ENCODE peak calls at places on chromosomes 2 and 18, in six cellular contexts. D is fibroblast of lung, Z is HFF-Myc, L is neural progenitor cell, W is spleen, U is astrocyte of the spinal cord. Q is an unnamed sample.

GRCh38 chr18:830315-830901 is 18.4 kb upstream of the YES1 start:
- DNase-seq in D (peak), Z (peak), L (peak), W (no peak), U (peak), Q (no peak)

GRCh38 chr2:71930073-71930681 is 217.5 kb downstream of the CYP26B1 start:
- DNase-seq in D (no peak), Z (peak), L (no peak), W (peak), U (no peak), Q (no peak)

GRCh38 chr18:55541571-55541970 is 46.4 kb downstream of the TCF4 start:
- DNase-seq in D (no peak), Z (no peak), L (no peak), W (no peak), U (no peak), Q (no peak)

GRCh38 chr18:66867653-66868052 is 263.8 kb upstream of the CDH19 start:
- DNase-seq in D (no peak), Z (no peak), L (no peak), W (no peak), U (peak), Q (peak)

GRCh38 chr18:36821681-36822080 is 7.1 kb downstream of the TPGS2 start:
- DNase-seq in D (no peak), Z (no peak), L (no peak), W (no peak), U (no peak), Q (no peak)

GRCh38 chr2:177772529-177772928 is 300.0 kb downstream of the PDE11A start:
- DNase-seq in D (peak), Z (no peak), L (peak), W (no peak), U (peak), Q (no peak)

GRCh38 chr2:99278793-99279291 is 22.2 kb downstream of the LYG1 start:
- DNase-seq in D (peak), Z (peak), L (no peak), W (no peak), U (peak), Q (no peak)

GRCh38 chr2:168478206-168478605 is 22.1 kb downstream of the CERS6 start:
- DNase-seq in D (no peak), Z (no peak), L (no peak), W (no peak), U (no peak), Q (no peak)

GRCh38 chr18:79608069-79608468 is 71.5 kb upstream of the CTDP1 start:
- DNase-seq in D (no peak), Z (no peak), L (no peak), W (peak), U (no peak), Q (no peak)

GRCh38 chr2:235324324-235324723 is 169.5 kb upstream of the AGAP1 start:
- DNase-seq in D (peak), Z (no peak), L (peak), W (no peak), U (no peak), Q (no peak)

GRCh38 chr18:57194622-57195021 is 47.7 kb downstream of the BOD1L2 start:
- DNase-seq in D (no peak), Z (no peak), L (no peak), W (no peak), U (no peak), Q (no peak)

GRCh38 chr2:106686814-106687213 is 199.2 kb downstream of the ST6GAL2 start:
- DNase-seq in D (no peak), Z (no peak), L (no peak), W (no peak), U (no peak), Q (no peak)

GRCh38 chr18:77088977-77089795 is 43.4 kb downstream of the MBP start:
- DNase-seq in D (no peak), Z (no peak), L (no peak), W (peak), U (no peak), Q (no peak)

GRCh38 chr2:71789556-71790219 is 336.3 kb downstream of the DYSF start:
- DNase-seq in D (no peak), Z (no peak), L (no peak), W (peak), U (no peak), Q (no peak)

GRCh38 chr18:26700728-26701127 is 152.4 kb upstream of the KCTD1 start:
- DNase-seq in D (no peak), Z (no peak), L (no peak), W (no peak), U (no peak), Q (no peak)

GRCh38 chr2:156671706-156672105 is 235.5 kb downstream of the GPD2 start:
- DNase-seq in D (no peak), Z (no peak), L (no peak), W (no peak), U (no peak), Q (no peak)

GRCh38 chr18:54192415-54192814 is 32.1 kb downstream of the MBD2 start:
- DNase-seq in D (no peak), Z (no peak), L (no peak), W (no peak), U (no peak), Q (no peak)

GRCh38 chr2:120421126-120421829 is 75.3 kb downstream of the INHBB start:
- DNase-seq in D (no peak), Z (no peak), L (no peak), W (peak), U (no peak), Q (no peak)

GRCh38 chr2:233817305-233817980 is 36.9 kb downstream of the HJURP start:
- DNase-seq in D (no peak), Z (no peak), L (no peak), W (peak), U (no peak), Q (no peak)

GRCh38 chr2:28160986-28161425 is 231.7 kb upstream of the FOSL2 start:
- DNase-seq in D (peak), Z (no peak), L (no peak), W (no peak), U (peak), Q (peak)

GRCh38 chr18:68764016-68764415 is 33.9 kb upstream of the CCDC102B start:
- DNase-seq in D (peak), Z (no peak), L (no peak), W (no peak), U (peak), Q (no peak)

GRCh38 chr2:172109670-172110421 is 7.1 kb upstream of the DLX2 start:
- DNase-seq in D (no peak), Z (no peak), L (peak), W (peak), U (no peak), Q (no peak)

GRCh38 chr2:172107690-172108586 is 5.2 kb upstream of the DLX2 start:
- DNase-seq in D (no peak), Z (no peak), L (peak), W (no peak), U (no peak), Q (no peak)

GRCh38 chr2:172109256-172109655 is 6.6 kb upstream of the DLX2 start:
- DNase-seq in D (no peak), Z (no peak), L (no peak), W (no peak), U (no peak), Q (no peak)

GRCh38 chr2:172106128-172106961 is 3.6 kb upstream of the DLX2 start:
- DNase-seq in D (no peak), Z (no peak), L (peak), W (peak), U (no peak), Q (no peak)

DNA sequence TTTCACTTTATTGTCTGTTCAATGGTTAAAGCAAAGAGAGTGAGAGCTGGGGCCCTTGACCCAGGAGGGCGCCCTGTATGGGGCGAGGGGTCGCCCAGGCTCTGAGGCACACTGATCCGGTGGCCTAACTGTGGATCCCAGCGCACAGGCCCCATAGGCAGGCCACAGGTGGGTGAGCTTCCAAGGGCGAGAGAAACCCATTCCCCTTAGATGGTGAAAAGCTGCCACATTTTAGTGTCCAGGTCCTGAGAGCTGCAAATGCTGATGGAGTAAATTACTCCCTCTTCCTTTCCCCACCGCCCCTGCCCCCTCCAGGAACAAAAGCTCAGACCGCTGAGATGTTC is 5.9 kb upstream of the DLX2 start:
- DNase-seq in D (no peak), Z (no peak), L (peak), W (no peak), U (no peak), Q (no peak)
- TF ChIP-seq CTCF in D (no peak), Z (no peak), L (no peak), W (no peak), U (no peak), Q (no peak)

GRCh38 chr2:219388127-219388844 is 574 bp upstream of the DNPEP start:
- DNase-seq in D (peak), Z (peak), L (peak), W (peak), U (peak), Q (peak)
- H3K4me3 ChIP-seq in D (peak), Z (peak), L (peak), W (peak), U (peak), Q (peak)

GRCh38 chr2:101859604-101860003 is 132.2 kb upstream of the IL1R2 start:
- DNase-seq in D (no peak), Z (no peak), L (no peak), W (no peak), U (no peak), Q (no peak)

GRCh38 chr2:101858910-101859309 is 132.8 kb upstream of the IL1R2 start:
- DNase-seq in D (no peak), Z (no peak), L (no peak), W (no peak), U (no peak), Q (no peak)

GRCh38 chr2:101861382-101861781 is 130.4 kb upstream of the IL1R2 start:
- DNase-seq in D (no peak), Z (no peak), L (no peak), W (no peak), U (no peak), Q (no peak)

GRCh38 chr2:101860782-101861181 is 131.0 kb upstream of the IL1R2 start:
- DNase-seq in D (no peak), Z (no peak), L (no peak), W (no peak), U (no peak), Q (no peak)

GRCh38 chr2:101860157-101860556 is 131.6 kb upstream of the IL1R2 start:
- DNase-seq in D (no peak), Z (no peak), L (no peak), W (no peak), U (no peak), Q (no peak)
- TF ChIP-seq CTCF in D (no peak), Z (no peak), L (no peak), W (no peak), U (no peak), Q (peak)

DNA sequence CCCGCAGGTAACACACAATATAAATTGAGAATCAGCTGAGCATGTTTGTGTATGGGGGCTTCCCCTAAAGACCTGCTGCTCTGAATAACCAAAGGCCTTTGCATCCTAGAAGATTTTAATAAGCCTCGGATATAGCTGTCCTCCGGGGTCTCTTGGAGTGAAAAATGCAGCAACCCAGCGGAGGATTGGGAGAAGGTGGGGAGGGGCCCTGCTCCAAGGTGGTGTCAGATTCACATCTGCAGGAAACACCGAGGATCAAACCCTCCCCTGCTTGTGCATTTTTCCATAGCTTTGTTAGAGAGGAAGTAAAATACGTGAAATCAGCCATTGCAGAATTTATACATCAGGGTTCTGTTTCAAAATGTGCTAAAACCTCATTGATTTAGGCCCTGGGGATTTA is 63.1 kb upstream of the OTOF start:
- DNase-seq in D (no peak), Z (no peak), L (no peak), W (no peak), U (no peak), Q (no peak)
- H3K4me3 ChIP-seq in D (no peak), Z (no peak), L (no peak), W (no peak), U (no peak), Q (no peak)

DNA sequence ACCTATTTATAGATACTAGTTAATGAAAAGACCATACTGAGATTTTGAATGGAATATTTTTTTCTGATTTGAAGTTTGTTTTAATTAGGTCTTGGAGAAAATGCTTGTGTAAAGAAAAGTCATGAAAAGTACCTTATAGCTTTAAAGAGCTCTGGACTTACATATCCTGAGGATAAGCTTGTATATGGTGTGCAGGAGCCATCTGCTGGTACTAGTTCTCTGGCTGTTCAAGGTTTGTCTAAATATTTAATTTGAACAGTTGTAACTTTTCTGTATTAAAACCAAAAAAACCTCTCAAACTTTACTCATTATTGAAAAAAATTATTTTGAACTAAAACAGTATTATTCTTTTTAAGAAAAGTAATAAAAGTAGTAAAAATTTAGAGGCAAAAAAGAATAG is 50.2 kb downstream of the UBR3 start:
- DNase-seq in D (peak), Z (no peak), L (no peak), W (no peak), U (peak), Q (no peak)
- TF ChIP-seq CTCF in D (peak), Z (peak), L (peak), W (no peak), U (peak), Q (peak)

DNA sequence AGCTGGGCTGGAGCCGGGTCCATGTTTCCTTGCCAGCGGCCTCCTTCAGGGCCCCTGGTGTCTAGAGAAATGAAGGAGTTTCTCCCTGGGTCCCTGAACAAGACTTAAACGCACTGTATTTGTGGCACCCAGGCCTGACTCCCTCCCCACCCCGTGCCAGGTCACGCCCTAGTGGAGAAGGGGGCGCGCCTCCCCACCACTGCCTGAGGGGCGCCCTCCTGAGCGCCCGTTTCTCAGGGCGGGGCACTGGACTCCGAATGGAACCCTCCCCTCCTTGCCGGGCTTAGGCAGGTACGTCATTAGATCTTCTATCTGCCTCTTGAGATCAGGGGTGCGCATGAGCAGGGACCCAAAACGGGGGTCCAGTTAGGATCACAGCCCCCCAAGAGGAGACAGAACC is 16.3 kb downstream of the ODC1 start:
- DNase-seq in D (no peak), Z (no peak), L (no peak), W (peak), U (no peak), Q (no peak)
- H3K4me3 ChIP-seq in D (peak), Z (no peak), L (no peak), W (peak), U (peak), Q (peak)